ENCODE peak calls at places on chromosomes 12 and 14, in ten cellular contexts. One of them, this sample, is unnamed.

GRCh38 chr14:21203470-21204166 is 47.8 kb upstream of the OR5AU1 start:
- DNase-seq in IMR-90: no peak
- DNase-seq in hepatocyte: no peak
- DNase-seq in PC-3: no peak
- DNase-seq in psoas muscle: no peak
- DNase-seq in body of pancreas: no peak
- DNase-seq in effector memory CD4-positive, alpha-beta T cell: no peak
- DNase-seq in CD4-positive, CD25-positive, alpha-beta regulatory T cell: no peak
- DNase-seq in CD8-positive, alpha-beta memory T cell: no peak
- DNase-seq in AG04450: no peak
- DNase-seq in this sample: no peak

GRCh38 chr12:21989819-21990412 is 48.7 kb upstream of the ABCC9 start:
- DNase-seq in IMR-90: peak; percentile 66
- DNase-seq in hepatocyte: peak; percentile 37
- DNase-seq in PC-3: peak; percentile 61
- DNase-seq in psoas muscle: no peak
- DNase-seq in body of pancreas: no peak
- DNase-seq in effector memory CD4-positive, alpha-beta T cell: no peak
- DNase-seq in CD4-positive, CD25-positive, alpha-beta regulatory T cell: peak; percentile 30
- DNase-seq in CD8-positive, alpha-beta memory T cell: no peak
- DNase-seq in AG04450: no peak
- DNase-seq in this sample: no peak

GRCh38 chr12:123960029-123960428 is 12.6 kb downstream of the CCDC92 start:
- DNase-seq in IMR-90: no peak
- DNase-seq in hepatocyte: no peak
- DNase-seq in PC-3: no peak
- DNase-seq in psoas muscle: no peak
- DNase-seq in body of pancreas: no peak
- DNase-seq in effector memory CD4-positive, alpha-beta T cell: no peak
- DNase-seq in CD4-positive, CD25-positive, alpha-beta regulatory T cell: no peak
- DNase-seq in CD8-positive, alpha-beta memory T cell: no peak
- DNase-seq in AG04450: no peak
- DNase-seq in this sample: no peak

GRCh38 chr14:55274760-55275159 is 3.5 kb downstream of the FBXO34 start:
- DNase-seq in IMR-90: peak; percentile 84
- DNase-seq in hepatocyte: no peak
- DNase-seq in PC-3: peak; percentile 39
- DNase-seq in psoas muscle: no peak
- DNase-seq in body of pancreas: no peak
- DNase-seq in effector memory CD4-positive, alpha-beta T cell: no peak
- DNase-seq in CD4-positive, CD25-positive, alpha-beta regulatory T cell: no peak
- DNase-seq in CD8-positive, alpha-beta memory T cell: no peak
- DNase-seq in AG04450: peak; percentile 23
- DNase-seq in this sample: no peak

GRCh38 chr14:61512508-61512907 is 182.8 kb upstream of the HIF1A start:
- DNase-seq in IMR-90: peak; percentile 51
- DNase-seq in hepatocyte: no peak
- DNase-seq in PC-3: peak; percentile 43
- DNase-seq in psoas muscle: no peak
- DNase-seq in body of pancreas: no peak
- DNase-seq in effector memory CD4-positive, alpha-beta T cell: no peak
- DNase-seq in CD4-positive, CD25-positive, alpha-beta regulatory T cell: no peak
- DNase-seq in CD8-positive, alpha-beta memory T cell: no peak
- DNase-seq in AG04450: no peak
- DNase-seq in this sample: no peak

GRCh38 chr14:103126873-103127304 is 3.6 kb downstream of the TNFAIP2 start:
- DNase-seq in IMR-90: no peak
- DNase-seq in hepatocyte: peak; percentile 92
- DNase-seq in PC-3: peak; percentile 70
- DNase-seq in psoas muscle: peak; percentile 85
- DNase-seq in body of pancreas: peak; percentile 82
- DNase-seq in effector memory CD4-positive, alpha-beta T cell: no peak
- DNase-seq in CD4-positive, CD25-positive, alpha-beta regulatory T cell: no peak
- DNase-seq in CD8-positive, alpha-beta memory T cell: no peak
- DNase-seq in AG04450: no peak
- DNase-seq in this sample: no peak

GRCh38 chr12:111438501-111438900 is 32.8 kb downstream of the SH2B3 start:
- DNase-seq in IMR-90: peak; percentile 51
- DNase-seq in hepatocyte: peak; percentile 54
- DNase-seq in PC-3: peak; percentile 23
- DNase-seq in psoas muscle: no peak
- DNase-seq in body of pancreas: no peak
- DNase-seq in effector memory CD4-positive, alpha-beta T cell: no peak
- DNase-seq in CD4-positive, CD25-positive, alpha-beta regulatory T cell: no peak
- DNase-seq in CD8-positive, alpha-beta memory T cell: peak; percentile 79
- DNase-seq in AG04450: no peak
- DNase-seq in this sample: no peak

GRCh38 chr14:57244103-57244502 is 24.6 kb downstream of the EXOC5 start:
- DNase-seq in IMR-90: no peak
- DNase-seq in hepatocyte: no peak
- DNase-seq in PC-3: no peak
- DNase-seq in psoas muscle: no peak
- DNase-seq in body of pancreas: no peak
- DNase-seq in effector memory CD4-positive, alpha-beta T cell: no peak
- DNase-seq in CD4-positive, CD25-positive, alpha-beta regulatory T cell: no peak
- DNase-seq in CD8-positive, alpha-beta memory T cell: no peak
- DNase-seq in AG04450: no peak
- DNase-seq in this sample: no peak

GRCh38 chr14:94043756-94044475 is 17.8 kb downstream of the OTUB2 start:
- DNase-seq in IMR-90: no peak
- DNase-seq in hepatocyte: no peak
- DNase-seq in PC-3: no peak
- DNase-seq in psoas muscle: no peak
- DNase-seq in body of pancreas: no peak
- DNase-seq in effector memory CD4-positive, alpha-beta T cell: no peak
- DNase-seq in CD4-positive, CD25-positive, alpha-beta regulatory T cell: no peak
- DNase-seq in CD8-positive, alpha-beta memory T cell: no peak
- DNase-seq in AG04450: no peak
- DNase-seq in this sample: no peak

GRCh38 chr12:29164477-29165163 is 15.5 kb downstream of the FAR2 start:
- DNase-seq in IMR-90: peak; percentile 62
- DNase-seq in hepatocyte: peak; percentile 46
- DNase-seq in PC-3: peak; percentile 91
- DNase-seq in psoas muscle: no peak
- DNase-seq in body of pancreas: no peak
- DNase-seq in effector memory CD4-positive, alpha-beta T cell: no peak
- DNase-seq in CD4-positive, CD25-positive, alpha-beta regulatory T cell: peak; percentile 14
- DNase-seq in CD8-positive, alpha-beta memory T cell: no peak
- DNase-seq in AG04450: no peak
- DNase-seq in this sample: no peak

GRCh38 chr12:80262372-80263170 is 163.2 kb downstream of the OTOGL start:
- DNase-seq in IMR-90: peak; percentile 26
- DNase-seq in hepatocyte: no peak
- DNase-seq in PC-3: peak; percentile 23
- DNase-seq in psoas muscle: no peak
- DNase-seq in body of pancreas: no peak
- DNase-seq in effector memory CD4-positive, alpha-beta T cell: no peak
- DNase-seq in CD4-positive, CD25-positive, alpha-beta regulatory T cell: no peak
- DNase-seq in CD8-positive, alpha-beta memory T cell: no peak
- DNase-seq in AG04450: no peak
- DNase-seq in this sample: no peak

GRCh38 chr12:120199025-120199424 is 1.9 kb downstream of the RPLP0 start:
- DNase-seq in IMR-90: no peak
- DNase-seq in hepatocyte: no peak
- DNase-seq in PC-3: peak; percentile 34
- DNase-seq in psoas muscle: no peak
- DNase-seq in body of pancreas: no peak
- DNase-seq in effector memory CD4-positive, alpha-beta T cell: no peak
- DNase-seq in CD4-positive, CD25-positive, alpha-beta regulatory T cell: no peak
- DNase-seq in CD8-positive, alpha-beta memory T cell: no peak
- DNase-seq in AG04450: no peak
- DNase-seq in this sample: no peak

GRCh38 chr14:22994762-22995275 is 12.5 kb upstream of the AJUBA start:
- DNase-seq in IMR-90: peak; percentile 48
- DNase-seq in hepatocyte: peak; percentile 64
- DNase-seq in PC-3: peak; percentile 52
- DNase-seq in psoas muscle: no peak
- DNase-seq in body of pancreas: no peak
- DNase-seq in effector memory CD4-positive, alpha-beta T cell: no peak
- DNase-seq in CD4-positive, CD25-positive, alpha-beta regulatory T cell: peak; percentile 53
- DNase-seq in CD8-positive, alpha-beta memory T cell: peak; percentile 39
- DNase-seq in AG04450: no peak
- DNase-seq in this sample: no peak

GRCh38 chr12:90167501-90167900 is 458.9 kb upstream of the ATP2B1 start:
- DNase-seq in IMR-90: no peak
- DNase-seq in hepatocyte: no peak
- DNase-seq in PC-3: no peak
- DNase-seq in psoas muscle: no peak
- DNase-seq in body of pancreas: no peak
- DNase-seq in effector memory CD4-positive, alpha-beta T cell: no peak
- DNase-seq in CD4-positive, CD25-positive, alpha-beta regulatory T cell: no peak
- DNase-seq in CD8-positive, alpha-beta memory T cell: no peak
- DNase-seq in AG04450: no peak
- DNase-seq in this sample: no peak

DNA sequence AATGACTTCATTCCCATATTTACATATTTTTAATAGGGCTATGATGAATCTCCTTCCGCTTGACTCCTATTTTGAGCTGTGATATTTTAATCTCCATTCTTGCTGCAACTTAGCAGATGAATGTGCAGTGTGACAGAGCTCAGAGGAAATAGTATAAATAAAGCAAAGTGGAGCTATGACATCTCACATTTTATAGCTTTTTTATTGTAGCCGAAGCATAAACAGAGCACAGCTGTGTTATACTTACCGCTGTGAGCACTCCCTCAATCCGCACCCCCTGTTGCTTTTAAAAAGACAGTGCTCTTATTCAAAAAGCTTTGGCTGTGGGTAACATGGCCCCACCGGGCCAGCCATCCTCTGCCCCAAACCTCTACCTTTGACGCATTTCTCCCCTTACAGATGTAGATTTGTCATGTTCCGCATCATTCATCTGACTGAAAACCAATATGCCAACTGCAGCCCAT is 429.1 kb upstream of the SOX5 start:
- DNase-seq in IMR-90: peak; percentile 96
- DNase-seq in hepatocyte: peak; percentile 20
- DNase-seq in PC-3: no peak
- DNase-seq in psoas muscle: no peak
- DNase-seq in body of pancreas: no peak
- DNase-seq in effector memory CD4-positive, alpha-beta T cell: no peak
- DNase-seq in CD4-positive, CD25-positive, alpha-beta regulatory T cell: no peak
- DNase-seq in CD8-positive, alpha-beta memory T cell: no peak
- DNase-seq in AG04450: peak; percentile 86
- DNase-seq in this sample: no peak
- H3K9me3 ChIP-seq in IMR-90: peaks cover 3% of the 10 kb centered on the region
- H3K9me3 ChIP-seq in hepatocyte: no peaks in the 10 kb centered on the region
- H3K9me3 ChIP-seq in PC-3: no peaks in the 10 kb centered on the region
- H3K9me3 ChIP-seq in psoas muscle: no peaks in the 10 kb centered on the region
- H3K9me3 ChIP-seq in body of pancreas: no peaks in the 10 kb centered on the region
- H3K9me3 ChIP-seq in effector memory CD4-positive, alpha-beta T cell: no peaks in the 10 kb centered on the region
- H3K9me3 ChIP-seq in CD4-positive, CD25-positive, alpha-beta regulatory T cell: no peaks in the 10 kb centered on the region
- H3K9me3 ChIP-seq in CD8-positive, alpha-beta memory T cell: no peaks in the 10 kb centered on the region
- H3K9me3 ChIP-seq in AG04450: peaks cover 8% of the 10 kb centered on the region
- H3K9me3 ChIP-seq in this sample: no peaks in the 10 kb centered on the region

GRCh38 chr12:83763425-83763824 is 1076.7 kb downstream of the TMTC2 start:
- DNase-seq in IMR-90: no peak
- DNase-seq in hepatocyte: peak; percentile 40
- DNase-seq in PC-3: peak; percentile 34
- DNase-seq in psoas muscle: no peak
- DNase-seq in body of pancreas: no peak
- DNase-seq in effector memory CD4-positive, alpha-beta T cell: no peak
- DNase-seq in CD4-positive, CD25-positive, alpha-beta regulatory T cell: no peak
- DNase-seq in CD8-positive, alpha-beta memory T cell: no peak
- DNase-seq in AG04450: no peak
- DNase-seq in this sample: no peak

DNA sequence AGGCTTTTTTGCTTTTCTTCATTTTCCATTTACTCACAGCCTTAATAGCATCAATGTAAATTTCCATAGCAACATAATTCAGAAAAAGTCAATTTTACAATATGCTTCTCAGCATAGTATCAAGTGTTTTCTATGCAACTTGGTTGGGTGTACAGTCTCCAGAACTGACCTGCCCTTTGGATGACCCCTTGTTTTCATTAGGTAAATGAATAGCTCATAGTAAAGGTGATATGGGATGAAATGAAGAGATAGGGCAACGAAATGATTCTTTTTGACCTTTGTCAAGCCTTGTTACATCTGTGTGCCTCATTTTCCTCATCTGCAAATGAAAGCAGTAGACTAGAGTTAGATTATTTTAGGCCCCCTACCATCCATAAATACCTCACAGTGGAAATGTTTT is 1081.0 kb downstream of the TMTC2 start:
- DNase-seq in IMR-90: no peak
- DNase-seq in hepatocyte: no peak
- DNase-seq in PC-3: no peak
- DNase-seq in psoas muscle: no peak
- DNase-seq in body of pancreas: no peak
- DNase-seq in effector memory CD4-positive, alpha-beta T cell: no peak
- DNase-seq in CD4-positive, CD25-positive, alpha-beta regulatory T cell: no peak
- DNase-seq in CD8-positive, alpha-beta memory T cell: no peak
- DNase-seq in AG04450: no peak
- DNase-seq in this sample: no peak
- H3K9me3 ChIP-seq in IMR-90: peaks cover 7% of the 10 kb centered on the region
- H3K9me3 ChIP-seq in hepatocyte: no peaks in the 10 kb centered on the region
- H3K9me3 ChIP-seq in PC-3: no peaks in the 10 kb centered on the region
- H3K9me3 ChIP-seq in psoas muscle: no peaks in the 10 kb centered on the region
- H3K9me3 ChIP-seq in body of pancreas: no peaks in the 10 kb centered on the region
- H3K9me3 ChIP-seq in effector memory CD4-positive, alpha-beta T cell: no peaks in the 10 kb centered on the region
- H3K9me3 ChIP-seq in CD4-positive, CD25-positive, alpha-beta regulatory T cell: peaks cover under 1% of the 10 kb centered on the region
- H3K9me3 ChIP-seq in CD8-positive, alpha-beta memory T cell: no peaks in the 10 kb centered on the region
- H3K9me3 ChIP-seq in AG04450: no peaks in the 10 kb centered on the region
- H3K9me3 ChIP-seq in this sample: no peaks in the 10 kb centered on the region

DNA sequence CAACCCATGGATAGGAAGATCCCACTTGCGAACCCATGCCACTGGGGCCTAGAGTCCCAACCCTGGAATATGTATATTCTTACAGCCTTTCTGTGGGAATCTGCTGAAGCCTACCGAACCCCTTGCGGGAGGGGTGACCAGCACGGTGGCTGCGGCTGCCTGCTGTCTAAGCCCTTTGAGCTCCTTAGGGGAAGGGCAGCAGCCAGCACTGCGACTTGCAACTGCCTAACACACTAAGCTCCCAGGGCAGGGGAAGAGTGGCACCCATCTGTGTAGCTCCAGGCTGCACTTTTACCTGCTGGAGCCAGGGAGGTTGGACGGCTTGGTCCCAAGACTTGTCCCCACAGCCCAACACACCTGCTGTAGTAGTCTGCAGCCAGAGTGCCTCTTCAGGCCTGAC is 1968.7 kb upstream of the FLRT2 start:
- DNase-seq in IMR-90: no peak
- DNase-seq in hepatocyte: no peak
- DNase-seq in PC-3: no peak
- DNase-seq in psoas muscle: no peak
- DNase-seq in body of pancreas: no peak
- DNase-seq in effector memory CD4-positive, alpha-beta T cell: no peak
- DNase-seq in CD4-positive, CD25-positive, alpha-beta regulatory T cell: no peak
- DNase-seq in CD8-positive, alpha-beta memory T cell: no peak
- DNase-seq in AG04450: no peak
- DNase-seq in this sample: no peak
- H3K9me3 ChIP-seq in IMR-90: peaks cover 4% of the 10 kb centered on the region
- H3K9me3 ChIP-seq in hepatocyte: no peaks in the 10 kb centered on the region
- H3K9me3 ChIP-seq in PC-3: no peaks in the 10 kb centered on the region
- H3K9me3 ChIP-seq in psoas muscle: peaks cover 9% of the 10 kb centered on the region
- H3K9me3 ChIP-seq in body of pancreas: no peaks in the 10 kb centered on the region
- H3K9me3 ChIP-seq in effector memory CD4-positive, alpha-beta T cell: peaks cover 5% of the 10 kb centered on the region
- H3K9me3 ChIP-seq in CD4-positive, CD25-positive, alpha-beta regulatory T cell: peaks cover 10% of the 10 kb centered on the region
- H3K9me3 ChIP-seq in CD8-positive, alpha-beta memory T cell: no peaks in the 10 kb centered on the region
- H3K9me3 ChIP-seq in AG04450: peaks cover 9% of the 10 kb centered on the region
- H3K9me3 ChIP-seq in this sample: no peaks in the 10 kb centered on the region

DNA sequence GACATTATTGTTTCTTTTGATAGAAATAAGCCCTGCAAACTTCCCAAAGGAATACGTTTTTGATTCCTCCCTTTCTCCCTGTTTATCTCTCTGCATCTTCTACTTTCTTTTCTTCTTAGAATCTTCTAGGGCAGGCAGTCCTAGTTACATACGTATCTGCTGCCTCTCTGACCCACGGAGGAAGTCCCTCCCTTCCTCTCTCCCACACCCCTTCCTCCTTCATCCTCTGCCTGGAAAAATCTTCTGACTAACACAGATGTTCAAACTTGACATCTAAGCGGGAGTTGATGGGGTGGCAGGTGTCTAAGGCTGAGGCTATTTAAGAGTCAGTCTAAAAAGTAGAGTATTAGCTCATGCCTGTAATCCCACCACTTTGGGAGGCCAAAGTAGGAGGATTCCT is 88.6 kb downstream of the MAP1LC3B2 start:
- DNase-seq in IMR-90: no peak
- DNase-seq in hepatocyte: no peak
- DNase-seq in PC-3: no peak
- DNase-seq in psoas muscle: no peak
- DNase-seq in body of pancreas: no peak
- DNase-seq in effector memory CD4-positive, alpha-beta T cell: no peak
- DNase-seq in CD4-positive, CD25-positive, alpha-beta regulatory T cell: no peak
- DNase-seq in CD8-positive, alpha-beta memory T cell: no peak
- DNase-seq in AG04450: no peak
- DNase-seq in this sample: no peak
- H3K9me3 ChIP-seq in IMR-90: peaks cover 7% of the 10 kb centered on the region
- H3K9me3 ChIP-seq in hepatocyte: no peaks in the 10 kb centered on the region
- H3K9me3 ChIP-seq in PC-3: no peaks in the 10 kb centered on the region
- H3K9me3 ChIP-seq in psoas muscle: no peaks in the 10 kb centered on the region
- H3K9me3 ChIP-seq in body of pancreas: no peaks in the 10 kb centered on the region
- H3K9me3 ChIP-seq in effector memory CD4-positive, alpha-beta T cell: no peaks in the 10 kb centered on the region
- H3K9me3 ChIP-seq in CD4-positive, CD25-positive, alpha-beta regulatory T cell: no peaks in the 10 kb centered on the region
- H3K9me3 ChIP-seq in CD8-positive, alpha-beta memory T cell: no peaks in the 10 kb centered on the region
- H3K9me3 ChIP-seq in AG04450: no peaks in the 10 kb centered on the region
- H3K9me3 ChIP-seq in this sample: no peaks in the 10 kb centered on the region